ENCODE peak calls at places on chromosomes 6 and 20, in four cellular contexts. F is neuronal stem cell, E is K562, M is mammary epithelial cell. Z is an unnamed sample.

GRCh38 chr6:119379809-119380208 is 30.2 kb upstream of the MAN1A1 start:
- DNase-seq in F (no peak), E (no peak), M (no peak), Z (no peak)

GRCh38 chr6:49328051-49328450 is 135.0 kb downstream of the MMUT start:
- DNase-seq in M (no peak), E (no peak), F (peak; percentile 2), Z (no peak)

GRCh38 chr6:25503686-25504085 is 148.3 kb upstream of the SCGN start:
- DNase-seq in E (no peak), F (no peak), M (peak; percentile 10), Z (no peak)

GRCh38 chr6:16227605-16228004 is 10.8 kb upstream of the GMPR start:
- DNase-seq in E (no peak), M (no peak), F (no peak), Z (no peak)

GRCh38 chr6:158460602-158461092 is 99.2 kb upstream of the TMEM181 start:
- DNase-seq in E (no peak), M (peak; percentile 71), F (no peak), Z (no peak)

GRCh38 chr6:127494240-127494767 is 24.8 kb downstream of the MTCL3 start:
- DNase-seq in E (no peak), F (no peak), M (no peak), Z (no peak)

GRCh38 chr6:105452924-105453756 is 50.3 kb upstream of the PREP start:
- DNase-seq in F (no peak), E (no peak), M (no peak), Z (no peak)

GRCh38 chr6:25014806-25015560 is 79.2 kb upstream of the RIPOR2 start:
- DNase-seq in E (no peak), M (peak; percentile 51), F (no peak), Z (peak; percentile 36)

GRCh38 chr20:35558981-35559693 is 17.3 kb downstream of the ERGIC3 start:
- DNase-seq in F (no peak), M (no peak), E (no peak), Z (no peak)

GRCh38 chr6:169620171-169621125 is 81.4 kb downstream of the WDR27 start:
- DNase-seq in M (peak; percentile 50), E (no peak), F (no peak), Z (peak; percentile 26)

GRCh38 chr6:6943411-6943810 is 164.3 kb upstream of the RREB1 start:
- DNase-seq in E (no peak), M (no peak), F (no peak), Z (no peak)

GRCh38 chr6:34463849-34464248 is 2.0 kb upstream of the PACSIN1 start:
- DNase-seq in M (no peak), F (no peak), E (no peak), Z (no peak)

GRCh38 chr6:121210943-121211342 is 123.3 kb downstream of the TBC1D32 start:
- DNase-seq in F (no peak), M (no peak), E (no peak), Z (no peak)

GRCh38 chr6:101588343-101588742 is 194.8 kb downstream of the GRIK2 start:
- DNase-seq in E (no peak), M (no peak), F (no peak), Z (no peak)

GRCh38 chr6:132736239-132736638 is 21.5 kb downstream of the VNN2 start:
- DNase-seq in E (no peak), F (no peak), M (peak; percentile 52), Z (peak; percentile 13)

GRCh38 chr20:44017905-44018683 is 103.4 kb downstream of the TOX2 start:
- DNase-seq in E (no peak), F (no peak), M (peak; percentile 87), Z (peak; percentile 46)

GRCh38 chr20:17633850-17634500 is 48.1 kb downstream of the RRBP1 start:
- DNase-seq in F (no peak), E (no peak), M (no peak), Z (no peak)

GRCh38 chr6:109428889-109429477 is 11.4 kb downstream of the PPIL6 start:
- DNase-seq in M (no peak), F (no peak), E (no peak), Z (no peak)

GRCh38 chr6:144155529-144155928 is 5.2 kb downstream of the STX11 start:
- DNase-seq in E (no peak), F (no peak), M (no peak), Z (no peak)

GRCh38 chr6:135876048-135876447 is 24.5 kb downstream of the PDE7B start:
- DNase-seq in E (no peak), M (no peak), F (no peak), Z (no peak)

DNA sequence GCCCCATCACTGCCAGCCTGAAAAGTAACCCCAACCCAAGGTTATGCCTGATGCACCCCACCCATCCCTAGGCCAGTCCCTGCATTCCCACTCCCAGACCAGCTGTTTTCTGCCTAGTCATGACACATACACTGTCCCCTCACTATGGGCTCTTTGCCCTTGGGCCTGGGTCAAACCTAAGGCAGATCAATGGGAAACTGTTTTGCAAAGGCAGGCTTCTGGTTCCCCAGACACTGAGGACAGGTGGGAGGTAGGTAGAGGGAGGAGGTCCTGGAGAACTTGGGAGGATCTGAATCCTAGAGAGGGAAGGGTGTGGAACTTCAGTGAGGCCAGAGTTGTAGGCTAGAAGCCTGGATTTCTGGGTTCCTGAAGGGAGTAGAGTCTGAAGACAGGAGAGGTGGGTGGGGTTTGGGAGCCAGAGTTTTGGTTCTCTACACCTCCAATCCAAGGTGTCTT is 2.1 kb downstream of the CLIC1 start:
- DNase-seq in E (no peak), M (no peak), F (no peak), Z (no peak)
- H3K4me1 ChIP-seq in E (peaks cover 58% of the 10 kb centered on the region), M (peaks cover 43% of the 10 kb centered on the region), F (peaks cover 28% of the 10 kb centered on the region), Z (peaks cover 40% of the 10 kb centered on the region)

GRCh38 chr20:1629321-1629720 is 9.5 kb upstream of the SIRPB1 start:
- DNase-seq in E (no peak), F (no peak), M (no peak), Z (no peak)
- H3K4me1 ChIP-seq in E (no peaks in the 10 kb centered on the region), F (no peaks in the 10 kb centered on the region), M (peaks cover 29% of the 10 kb centered on the region), Z (no peaks in the 10 kb centered on the region)

GRCh38 chr20:13794667-13795066 is 9.8 kb downstream of the NDUFAF5 start:
- DNase-seq in F (no peak), E (no peak), M (no peak), Z (no peak)
- H3K4me1 ChIP-seq in F (no peaks in the 10 kb centered on the region), E (no peaks in the 10 kb centered on the region), M (peaks cover 2% of the 10 kb centered on the region), Z (no peaks in the 10 kb centered on the region)

GRCh38 chr6:52547647-52548352 is 29.1 kb downstream of the TRAM2 start:
- DNase-seq in M (no peak), F (no peak), E (peak; percentile 32), Z (no peak)

GRCh38 chr6:52545844-52546119 is 31.1 kb downstream of the TRAM2 start:
- DNase-seq in F (no peak), M (peak; percentile 10), E (no peak), Z (no peak)

GRCh38 chr6:52546678-52547077 is 30.2 kb downstream of the TRAM2 start:
- DNase-seq in F (no peak), M (no peak), E (no peak), Z (no peak)

GRCh38 chr6:52545050-52545843 is 31.6 kb downstream of the TRAM2 start:
- DNase-seq in F (no peak), E (no peak), M (no peak), Z (no peak)

GRCh38 chr6:52546192-52546591 is 30.7 kb downstream of the TRAM2 start:
- DNase-seq in F (no peak), M (no peak), E (no peak), Z (no peak)
- H3K4me1 ChIP-seq in F (peaks cover 22% of the 10 kb centered on the region), M (peaks cover 59% of the 10 kb centered on the region), E (peaks cover 3% of the 10 kb centered on the region), Z (no peaks in the 10 kb centered on the region)

GRCh38 chr6:21599074-21599639 is 5.6 kb downstream of the SOX4 start:
- DNase-seq in M (no peak), F (no peak), E (no peak), Z (no peak)
- H3K4me1 ChIP-seq in M (peaks cover 14% of the 10 kb centered on the region), F (no peaks in the 10 kb centered on the region), E (peaks cover 24% of the 10 kb centered on the region), Z (peaks cover 7% of the 10 kb centered on the region)

Z was measured in HAP-1.